ENCODE peak calls at places on chromosomes 5 and 9, in six cellular contexts. C, Z, R, D, U and Y are unnamed samples.

GRCh38 chr5:17012289-17012688 is 76.2 kb upstream of the MYO10 start:
- DNase-seq in C (peak; percentile 57), Z (peak; percentile 43), R (no peak), D (no peak), U (peak; percentile 55), Y (no peak)

GRCh38 chr5:113354056-113354455 is 80.7 kb downstream of the TSSK1B start:
- DNase-seq in C (no peak), Z (no peak), R (no peak), D (no peak), U (no peak), Y (peak; percentile 2)

GRCh38 chr9:93568169-93568568 is 8.2 kb upstream of the PHF2 start:
- DNase-seq in C (no peak), Z (no peak), R (no peak), D (no peak), U (no peak), Y (no peak)

GRCh38 chr9:37466037-37466709 is 923 bp upstream of the ZBTB5 start:
- DNase-seq in C (peak; percentile 87), Z (peak; percentile 81), R (peak; percentile 94), D (no peak), U (peak; percentile 86), Y (peak; percentile 86)

GRCh38 chr9:19471737-19472648 is 63.2 kb downstream of the ACER2 start:
- DNase-seq in C (peak; percentile 57), Z (peak; percentile 72), R (peak; percentile 71), D (no peak), U (peak; percentile 63), Y (peak; percentile 61)

GRCh38 chr9:135229701-135230385 is 142.4 kb downstream of the OLFM1 start:
- DNase-seq in C (no peak), Z (no peak), R (no peak), D (no peak), U (no peak), Y (no peak)

GRCh38 chr5:368162-369084 is 46.9 kb downstream of the AHRR start:
- DNase-seq in C (peak; percentile 98), Z (no peak), R (no peak), D (peak; percentile 48), U (peak; percentile 92), Y (no peak)

GRCh38 chr9:80504525-80505235 is 932.9 kb downstream of the TLE4 start:
- DNase-seq in C (no peak), Z (no peak), R (peak; percentile 48), D (no peak), U (no peak), Y (no peak)

GRCh38 chr5:84327591-84327990 is 57.1 kb downstream of the EDIL3 start:
- DNase-seq in C (no peak), Z (no peak), R (no peak), D (no peak), U (no peak), Y (no peak)

GRCh38 chr5:57209316-57210040 is 35.6 kb downstream of the GPBP1 start:
- DNase-seq in C (peak; percentile 7), Z (no peak), R (peak; percentile 28), D (no peak), U (no peak), Y (no peak)

GRCh38 chr9:114733814-114734213 is 51.8 kb upstream of the TEX48 start:
- DNase-seq in C (peak; percentile 85), Z (peak; percentile 45), R (peak; percentile 51), D (no peak), U (peak; percentile 69), Y (peak; percentile 16)

GRCh38 chr9:127539259-127539981 is 72.7 kb upstream of the STXBP1 start:
- DNase-seq in C (peak; percentile 63), Z (no peak), R (no peak), D (no peak), U (no peak), Y (no peak)

GRCh38 chr5:38500861-38501260 is 55.6 kb downstream of the LIFR start:
- DNase-seq in C (peak; percentile 59), Z (no peak), R (peak; percentile 37), D (peak; percentile 28), U (no peak), Y (peak; percentile 31)

GRCh38 chr5:6632324-6632930 is 417 bp downstream of the NSUN2 start:
- DNase-seq in C (peak; percentile 28), Z (peak; percentile 56), R (peak; percentile 59), D (no peak), U (no peak), Y (peak; percentile 50)